ENCODE peak calls at places on chromosomes 13 and 19, in ten cellular contexts. J, P, G, A, Z, T, S, V, Q and C are unnamed samples.

GRCh38 chr19:16449330-16449961 is 22.3 kb downstream of the EPS15L1 start:
- DNase-seq in P (no peak), V (no peak), J (no peak), S (no peak), T (no peak), Z (peak; percentile 75), G (peak; percentile 36), A (no peak), Q (peak; percentile 30), C (no peak)

GRCh38 chr13:33251131-33251629 is 34.4 kb downstream of the STARD13 start:
- DNase-seq in P (peak; percentile 96), T (no peak), Z (no peak), V (peak; percentile 37), Q (no peak), G (no peak), J (no peak), A (no peak), S (no peak), C (peak; percentile 90)

GRCh38 chr19:5966941-5967340 is 11.0 kb downstream of the RANBP3 start:
- DNase-seq in Q (no peak), V (no peak), J (no peak), S (no peak), A (no peak), G (no peak), Z (no peak), T (no peak), P (no peak), C (no peak)

GRCh38 chr13:40445557-40445990 is 220.9 kb downstream of the FOXO1 start:
- DNase-seq in A (no peak), V (peak; percentile 71), P (no peak), Q (no peak), T (no peak), J (peak; percentile 29), S (no peak), G (peak; percentile 95), Z (peak; percentile 67), C (no peak)

GRCh38 chr19:42143341-42144234 is 11.3 kb upstream of the POU2F2 start:
- DNase-seq in Z (no peak), P (no peak), G (no peak), T (peak; percentile 10), A (no peak), Q (no peak), S (no peak), J (no peak), V (no peak), C (no peak)

GRCh38 chr13:24208314-24208713 is 47.8 kb downstream of the SPATA13 start:
- DNase-seq in A (no peak), S (no peak), J (no peak), G (no peak), Z (no peak), P (peak; percentile 83), Q (no peak), V (no peak), T (peak; percentile 29), C (peak; percentile 67)

GRCh38 chr19:55626350-55626749 is 2.0 kb upstream of the ZNF784 start:
- DNase-seq in P (no peak), S (no peak), V (no peak), Z (peak; percentile 80), Q (no peak), J (no peak), G (no peak), A (peak; percentile 49), T (no peak), C (no peak)

GRCh38 chr13:97454699-97455098 is 20.7 kb downstream of the RAP2A start:
- DNase-seq in Q (no peak), J (no peak), Z (no peak), G (no peak), P (no peak), T (no peak), S (no peak), V (no peak), A (no peak), C (no peak)

GRCh38 chr13:35787937-35788336 is 311.4 kb upstream of the MAB21L1 start:
- DNase-seq in Z (no peak), Q (no peak), S (no peak), J (no peak), T (no peak), P (no peak), G (no peak), A (no peak), V (no peak), C (no peak)